ENCODE peak calls at places on chromosomes 11 and 22, in ten cellular contexts. O is stimulated activated CD4-positive, alpha-beta T cell treated with anti-CD3 and anti-CD28 coated beads, Interleukin-4, amount 100 ng/mL, for 48 hours; V is GM20000; F is GM13977; W is GM23338; A is RCC 7860; Z is choroid plexus epithelial cell; L is A549; U is head of caudate nucleus; K is GM10248. M is an unnamed sample.

GRCh38 chr11:78078218-78079167 is 1.2 kb downstream of the NDUFC2 start:
- DNase-seq in O (no peak), V (no peak), F (no peak), W (peak; percentile 22), A (no peak), Z (no peak), L (no peak), U (no peak), K (no peak), M (no peak)

GRCh38 chr11:47369676-47370075 is 8.7 kb downstream of the SPI1 start:
- DNase-seq in O (no peak), V (no peak), F (no peak), W (no peak), A (no peak), Z (no peak), L (no peak), U (no peak), K (no peak), M (no peak)

GRCh38 chr11:6055569-6055968 is 25.0 kb upstream of the OR56A1 start:
- DNase-seq in O (no peak), V (no peak), F (no peak), W (no peak), A (no peak), Z (no peak), L (no peak), U (no peak), K (no peak), M (no peak)

GRCh38 chr11:19912206-19913118 is 199.8 kb downstream of the NAV2 start:
- DNase-seq in O (no peak), V (no peak), F (no peak), W (no peak), A (no peak), Z (no peak), L (no peak), U (no peak), K (no peak), M (no peak)

GRCh38 chr11:33610903-33611302 is 89.7 kb downstream of the C11orf91 start:
- DNase-seq in O (no peak), V (no peak), F (no peak), W (no peak), A (no peak), Z (no peak), L (no peak), U (no peak), K (no peak), M (no peak)

GRCh38 chr11:126490261-126490660 is 134.8 kb downstream of the ST3GAL4 start:
- DNase-seq in O (no peak), V (no peak), F (no peak), W (no peak), A (no peak), Z (no peak), L (no peak), U (no peak), K (no peak), M (no peak)

GRCh38 chr11:64652586-64653387 is 61.8 kb downstream of the SLC22A12 start:
- DNase-seq in O (peak; percentile 71), V (peak; percentile 83), F (peak; percentile 85), W (peak; percentile 96), A (peak; percentile 25), Z (peak; percentile 81), L (peak; percentile 92), U (peak; percentile 83), K (peak; percentile 85), M (peak; percentile 72)

GRCh38 chr11:2199466-2200341 is 28.1 kb upstream of the TH start:
- DNase-seq in O (no peak), V (no peak), F (no peak), W (no peak), A (no peak), Z (no peak), L (no peak), U (no peak), K (no peak), M (no peak)

GRCh38 chr22:47043835-47044721 is 281.6 kb downstream of the TBC1D22A start:
- DNase-seq in O (no peak), V (no peak), F (no peak), W (peak; percentile 49), A (peak; percentile 9), Z (peak; percentile 17), L (no peak), U (no peak), K (no peak), M (no peak)

GRCh38 chr22:46007003-46007847 is 30.3 kb upstream of the WNT7B start:
- DNase-seq in O (no peak), V (no peak), F (no peak), W (no peak), A (peak; percentile 89), Z (peak; percentile 54), L (peak; percentile 66), U (no peak), K (no peak), M (no peak)

GRCh38 chr11:117045956-117046355 is 52.3 kb downstream of the SIK3 start:
- DNase-seq in O (no peak), V (no peak), F (no peak), W (no peak), A (no peak), Z (no peak), L (no peak), U (no peak), K (no peak), M (no peak)

GRCh38 chr11:117970400-117971024 is 15.7 kb upstream of the IL10RA start:
- DNase-seq in O (no peak), V (peak; percentile 29), F (no peak), W (no peak), A (peak; percentile 35), Z (no peak), L (no peak), U (no peak), K (no peak), M (no peak)

GRCh38 chr11:13831707-13832106 is 130.8 kb upstream of the SPON1 start:
- DNase-seq in O (no peak), V (no peak), F (no peak), W (no peak), A (no peak), Z (no peak), L (no peak), U (no peak), K (no peak), M (no peak)

GRCh38 chr11:6607190-6607635 is 3.6 kb downstream of the ILK start:
- DNase-seq in O (no peak), V (no peak), F (no peak), W (no peak), A (no peak), Z (no peak), L (no peak), U (no peak), K (no peak), M (no peak)

GRCh38 chr11:80849253-80849652 is 1408.4 kb upstream of the TENM4 start:
- DNase-seq in O (no peak), V (no peak), F (no peak), W (no peak), A (peak; percentile 24), Z (no peak), L (no peak), U (no peak), K (no peak), M (no peak)

GRCh38 chr22:38086942-38087341 is 3.0 kb upstream of the SLC16A8 start:
- DNase-seq in O (no peak), V (no peak), F (no peak), W (no peak), A (no peak), Z (no peak), L (no peak), U (no peak), K (no peak), M (no peak)

GRCh38 chr11:114397349-114397982 is 2.8 kb downstream of the C11orf71 start:
- DNase-seq in O (no peak), V (no peak), F (no peak), W (no peak), A (no peak), Z (no peak), L (no peak), U (no peak), K (no peak), M (no peak)

GRCh38 chr22:37162221-37163095 is 12.7 kb upstream of the IL2RB start:
- DNase-seq in O (peak; percentile 71), V (peak; percentile 84), F (peak; percentile 87), W (no peak), A (no peak), Z (peak; percentile 54), L (no peak), U (no peak), K (peak; percentile 88), M (peak; percentile 76)

GRCh38 chr22:48394787-48395620 is 1432.7 kb downstream of the BRD1 start:
- DNase-seq in O (no peak), V (no peak), F (no peak), W (no peak), A (no peak), Z (no peak), L (no peak), U (no peak), K (no peak), M (no peak)

GRCh38 chr11:34749666-34750659 is 129.1 kb downstream of the EHF start:
- DNase-seq in O (no peak), V (no peak), F (no peak), W (no peak), A (no peak), Z (peak; percentile 95), L (no peak), U (no peak), K (no peak), M (no peak)

GRCh38 chr11:65113839-65114238 is 2.2 kb downstream of the TM7SF2 start:
- DNase-seq in O (no peak), V (no peak), F (no peak), W (no peak), A (no peak), Z (no peak), L (no peak), U (no peak), K (no peak), M (no peak)

GRCh38 chr22:24977370-24978230 is 25.1 kb downstream of the KIAA1671 start:
- DNase-seq in O (no peak), V (no peak), F (no peak), W (no peak), A (no peak), Z (peak; percentile 28), L (no peak), U (no peak), K (no peak), M (no peak)

GRCh38 chr22:46135611-46136538 is 14.5 kb upstream of the PPARA start:
- DNase-seq in O (no peak), V (no peak), F (no peak), W (no peak), A (no peak), Z (no peak), L (no peak), U (no peak), K (no peak), M (no peak)

GRCh38 chr11:86447763-86448480 is 73.2 kb downstream of the CCDC81 start:
- DNase-seq in O (no peak), V (no peak), F (no peak), W (no peak), A (peak; percentile 49), Z (no peak), L (no peak), U (no peak), K (no peak), M (no peak)

GRCh38 chr11:132072880-132073213 is 702.4 kb downstream of the NTM start:
- DNase-seq in O (no peak), V (no peak), F (no peak), W (no peak), A (no peak), Z (peak; percentile 23), L (no peak), U (no peak), K (no peak), M (no peak)

GRCh38 chr11:11842426-11843008 is 745 bp downstream of the USP47 start:
- DNase-seq in O (peak; percentile 50), V (peak; percentile 64), F (peak; percentile 71), W (peak; percentile 58), A (peak; percentile 74), Z (peak; percentile 91), L (peak; percentile 66), U (peak; percentile 39), K (peak; percentile 59), M (peak; percentile 54)

GRCh38 chr11:38365274-38365673 is 1767.2 kb upstream of the RAG2 start:
- DNase-seq in O (no peak), V (no peak), F (no peak), W (no peak), A (no peak), Z (no peak), L (no peak), U (no peak), K (no peak), M (no peak)

GRCh38 chr11:2666828-2667570 is 32.8 kb downstream of the KCNQ1OT1 start:
- DNase-seq in O (no peak), V (no peak), F (no peak), W (no peak), A (no peak), Z (no peak), L (no peak), U (no peak), K (no peak), M (no peak)

M was measured in activated T-cell treated with anti-CD3 and anti-CD28 coated beads for 24 hours.